ENCODE peak calls at places on chromosome 15, in eight cellular contexts. Z, D, A, Q, Y, T, J and H are unnamed samples.

GRCh38 chr15:83068054-83068453 is 1.0 kb upstream of the BTBD1 start:
- DNase-seq in Z (no peak), D (no peak), A (no peak), Q (no peak), Y (no peak), T (no peak), J (no peak), H (no peak)

GRCh38 chr15:61342390-61342789 is 113.3 kb upstream of the RORA start:
- DNase-seq in Z (no peak), D (no peak), A (no peak), Q (no peak), Y (no peak), T (no peak), J (no peak), H (no peak)

GRCh38 chr15:89575656-89576416 is 567 bp downstream of the TICRR start:
- DNase-seq in Z (no peak), D (no peak), A (no peak), Q (peak), Y (no peak), T (peak), J (no peak), H (no peak)

GRCh38 chr15:58554758-58555157 is 123.0 kb downstream of the LIPC start:
- DNase-seq in Z (no peak), D (no peak), A (no peak), Q (no peak), Y (no peak), T (no peak), J (no peak), H (no peak)

GRCh38 chr15:62524848-62525247 is 359.8 kb upstream of the C2CD4B start:
- DNase-seq in Z (no peak), D (no peak), A (no peak), Q (peak), Y (no peak), T (no peak), J (no peak), H (no peak)

GRCh38 chr15:95162069-95162468 is 930.7 kb downstream of the MCTP2 start:
- DNase-seq in Z (no peak), D (no peak), A (no peak), Q (peak), Y (no peak), T (no peak), J (peak), H (no peak)

GRCh38 chr15:51288143-51289065 is 50.0 kb downstream of the CYP19A1 start:
- DNase-seq in Z (no peak), D (no peak), A (no peak), Q (peak), Y (no peak), T (no peak), J (no peak), H (no peak)

GRCh38 chr15:37695719-37696118 is 238.7 kb upstream of the TMCO5A start:
- DNase-seq in Z (no peak), D (no peak), A (no peak), Q (peak), Y (no peak), T (no peak), J (no peak), H (no peak)

GRCh38 chr15:101489236-101489632 is 273 bp downstream of the PCSK6 start:
- DNase-seq in Z (peak), D (peak), A (no peak), Q (no peak), Y (no peak), T (peak), J (no peak), H (no peak)

GRCh38 chr15:74901612-74902063 is 5.0 kb downstream of the FAM219B start:
- DNase-seq in Z (peak), D (peak), A (peak), Q (peak), Y (no peak), T (peak), J (no peak), H (peak)

GRCh38 chr15:40922608-40923005 is 6.5 kb upstream of the DLL4 start:
- DNase-seq in Z (no peak), D (no peak), A (no peak), Q (no peak), Y (no peak), T (no peak), J (no peak), H (no peak)

GRCh38 chr15:58497036-58497785 is 65.4 kb downstream of the LIPC start:
- DNase-seq in Z (no peak), D (no peak), A (no peak), Q (no peak), Y (no peak), T (peak), J (no peak), H (no peak)

GRCh38 chr15:45037936-45038335 is 14.9 kb downstream of the SORD start:
- DNase-seq in Z (no peak), D (no peak), A (no peak), Q (no peak), Y (no peak), T (no peak), J (no peak), H (no peak)

GRCh38 chr15:84955089-84955848 is 26.4 kb upstream of the PDE8A start:
- DNase-seq in Z (peak), D (peak), A (peak), Q (peak), Y (no peak), T (peak), J (peak), H (no peak)

GRCh38 chr15:59335197-59335786 is 37.4 kb downstream of the MYO1E start:
- DNase-seq in Z (no peak), D (no peak), A (no peak), Q (no peak), Y (no peak), T (no peak), J (no peak), H (no peak)

GRCh38 chr15:73994912-73995622 is 551 bp downstream of the PML start:
- DNase-seq in Z (peak), D (peak), A (no peak), Q (no peak), Y (no peak), T (peak), J (no peak), H (peak)

GRCh38 chr15:100114100-100114499 is 227.7 kb downstream of the ADAMTS17 start:
- DNase-seq in Z (peak), D (no peak), A (peak), Q (peak), Y (no peak), T (no peak), J (peak), H (no peak)

GRCh38 chr15:62781081-62781497 is 261.5 kb upstream of the TPM1 start:
- DNase-seq in Z (no peak), D (no peak), A (no peak), Q (no peak), Y (no peak), T (no peak), J (no peak), H (no peak)

GRCh38 chr15:64816452-64816851 is 9.0 kb downstream of the PIF1 start:
- DNase-seq in Z (no peak), D (no peak), A (no peak), Q (no peak), Y (no peak), T (no peak), J (no peak), H (no peak)

GRCh38 chr15:31606261-31606669 is 279.6 kb downstream of the KLF13 start:
- DNase-seq in Z (no peak), D (no peak), A (no peak), Q (peak), Y (no peak), T (no peak), J (peak), H (no peak)

GRCh38 chr15:56460046-56460445 is 4.9 kb downstream of the MNS1 start:
- DNase-seq in Z (no peak), D (no peak), A (no peak), Q (no peak), Y (no peak), T (no peak), J (no peak), H (no peak)

GRCh38 chr15:61659571-61660190 is 400.6 kb downstream of the VPS13C start:
- DNase-seq in Z (no peak), D (no peak), A (no peak), Q (peak), Y (no peak), T (no peak), J (no peak), H (no peak)

GRCh38 chr15:96687388-96688107 is 357.0 kb downstream of the NR2F2 start:
- DNase-seq in Z (no peak), D (no peak), A (no peak), Q (no peak), Y (no peak), T (no peak), J (no peak), H (no peak)

GRCh38 chr15:59991919-59992318 is 12.2 kb upstream of the FOXB1 start:
- DNase-seq in Z (no peak), D (no peak), A (no peak), Q (no peak), Y (no peak), T (peak), J (no peak), H (no peak)

GRCh38 chr15:49313650-49314049 is 109.4 kb upstream of the FGF7 start:
- DNase-seq in Z (no peak), D (no peak), A (no peak), Q (peak), Y (no peak), T (no peak), J (peak), H (no peak)

GRCh38 chr15:68666812-68667450 is 88.1 kb downstream of the CORO2B start:
- DNase-seq in Z (no peak), D (no peak), A (no peak), Q (no peak), Y (no peak), T (no peak), J (no peak), H (no peak)

GRCh38 chr15:96171842-96172241 is 158.7 kb upstream of the NR2F2 start:
- DNase-seq in Z (no peak), D (no peak), A (no peak), Q (no peak), Y (no peak), T (no peak), J (no peak), H (no peak)